ENCODE peak calls at places on chromosomes 2 and 18, in eight cellular contexts. D is H54; T is NB4; R is nephron progenitor cell; M is fibroblast of the conjunctiva; W is stimulated activated naive B cell treated with anti-CD40 and anti-IgM and Interleukin-4, amounts not matched to agents 10 μg/mL and 1 μg/mL and 100 μg/mL, for 72 hours; L is GDM1; X is stimulated activated CD8-positive, alpha-beta memory T cell treated with anti-CD3 and anti-CD28 coated beads, Interleukin-4, amount 100 ng/mL, for 48 hours. C is an unnamed sample.

GRCh38 chr2:113886479-113887383 is 3.2 kb upstream of the ACTR3 start:
- DNase-seq in D (no peak), T (peak), R (no peak), M (no peak), W (peak), L (no peak), X (peak), C (peak)

GRCh38 chr18:44725300-44726096 is 44.8 kb downstream of the SETBP1 start:
- DNase-seq in D (no peak), T (peak), R (no peak), M (no peak), W (peak), L (peak), X (peak), C (peak)

GRCh38 chr2:160752475-160753330 is 259.1 kb upstream of the RBMS1 start:
- DNase-seq in D (peak), T (no peak), R (no peak), M (no peak), W (no peak), L (no peak), X (no peak), C (no peak)

GRCh38 chr2:99682280-99683060 is 192.7 kb upstream of the REV1 start:
- DNase-seq in D (no peak), T (no peak), R (no peak), M (no peak), W (no peak), L (no peak), X (no peak), C (no peak)

GRCh38 chr2:174972924-174973323 is 32.3 kb downstream of the CHN1 start:
- DNase-seq in D (no peak), T (no peak), R (no peak), M (no peak), W (no peak), L (no peak), X (no peak), C (peak)

GRCh38 chr2:212814941-212815340 is 276.3 kb upstream of the ERBB4 start:
- DNase-seq in D (no peak), T (no peak), R (no peak), M (no peak), W (no peak), L (no peak), X (no peak), C (no peak)

GRCh38 chr2:138087761-138088602 is 123.7 kb downstream of the HNMT start:
- DNase-seq in D (no peak), T (no peak), R (peak), M (no peak), W (no peak), L (no peak), X (no peak), C (no peak)

GRCh38 chr2:177721815-177722552 is 329.4 kb downstream of the AGPS start:
- DNase-seq in D (no peak), T (no peak), R (peak), M (no peak), W (no peak), L (no peak), X (no peak), C (no peak)

GRCh38 chr2:218958276-218958675 is 1.2 kb upstream of the CDK5R2 start:
- DNase-seq in D (no peak), T (no peak), R (no peak), M (no peak), W (no peak), L (no peak), X (no peak), C (no peak)

GRCh38 chr18:13809521-13810252 is 14.3 kb upstream of the MC5R start:
- DNase-seq in D (no peak), T (no peak), R (no peak), M (no peak), W (no peak), L (no peak), X (no peak), C (no peak)

GRCh38 chr2:225454412-225454811 is 54.9 kb downstream of the NYAP2 start:
- DNase-seq in D (no peak), T (no peak), R (no peak), M (no peak), W (no peak), L (no peak), X (no peak), C (no peak)

GRCh38 chr2:100302585-100302892 is 19.8 kb downstream of the LONRF2 start:
- DNase-seq in D (no peak), T (no peak), R (no peak), M (no peak), W (no peak), L (no peak), X (no peak), C (no peak)

GRCh38 chr2:3368261-3368722 is 9.3 kb downstream of the EIPR1 start:
- DNase-seq in D (no peak), T (no peak), R (no peak), M (no peak), W (no peak), L (no peak), X (no peak), C (no peak)

GRCh38 chr2:11118761-11119160 is 36.5 kb upstream of the SLC66A3 start:
- DNase-seq in D (no peak), T (no peak), R (no peak), M (no peak), W (no peak), L (no peak), X (no peak), C (no peak)

GRCh38 chr2:25673170-25674002 is at the start of gene DTNB:
- DNase-seq in D (peak), T (peak), R (peak), M (no peak), W (peak), L (peak), X (peak), C (peak)

GRCh38 chr2:28347193-28347592 is 45.5 kb upstream of the FOSL2 start:
- DNase-seq in D (no peak), T (no peak), R (no peak), M (no peak), W (no peak), L (no peak), X (no peak), C (no peak)

GRCh38 chr2:98308068-98308467 is 38.2 kb upstream of the CNGA3 start:
- DNase-seq in D (no peak), T (no peak), R (no peak), M (no peak), W (no peak), L (no peak), X (no peak), C (no peak)

GRCh38 chr18:23971656-23972230 is 42.8 kb upstream of the TTC39C start:
- DNase-seq in D (no peak), T (no peak), R (no peak), M (no peak), W (no peak), L (no peak), X (no peak), C (no peak)